ENCODE peak calls at places on chromosomes 1 and 21, in nine cellular contexts. One of them, this sample, is unnamed.

GRCh38 chr1:90175490-90176157 is 180.7 kb downstream of the ZNF326 start:
- DNase-seq in dorsolateral prefrontal cortex: no peak
- DNase-seq in stomach: no peak
- DNase-seq in body of pancreas: peak
- DNase-seq in PC-9: peak
- DNase-seq in foreskin fibroblast: no peak
- DNase-seq in AG04450: no peak
- DNase-seq in heart right ventricle: no peak
- DNase-seq in transverse colon: no peak
- DNase-seq in this sample: no peak

GRCh38 chr1:205748398-205749093 is 1.4 kb downstream of the NUCKS1 start:
- DNase-seq in heart right ventricle: peak
- DNase-seq in AG04450: peak
- DNase-seq in foreskin fibroblast: peak
- DNase-seq in PC-9: peak
- DNase-seq in stomach: no peak
- DNase-seq in body of pancreas: peak
- DNase-seq in dorsolateral prefrontal cortex: no peak
- DNase-seq in transverse colon: no peak
- DNase-seq in this sample: no peak

GRCh38 chr1:203569490-203570318 is 56.9 kb upstream of the ATP2B4 start:
- DNase-seq in dorsolateral prefrontal cortex: no peak
- DNase-seq in foreskin fibroblast: no peak
- DNase-seq in body of pancreas: no peak
- DNase-seq in PC-9: peak
- DNase-seq in AG04450: no peak
- DNase-seq in heart right ventricle: no peak
- DNase-seq in stomach: no peak
- DNase-seq in transverse colon: no peak
- DNase-seq in this sample: no peak

GRCh38 chr1:220219136-220219442 is 53.2 kb downstream of the RAB3GAP2 start:
- DNase-seq in PC-9: no peak
- DNase-seq in body of pancreas: no peak
- DNase-seq in stomach: no peak
- DNase-seq in transverse colon: no peak
- DNase-seq in heart right ventricle: no peak
- DNase-seq in dorsolateral prefrontal cortex: no peak
- DNase-seq in foreskin fibroblast: no peak
- DNase-seq in AG04450: no peak
- DNase-seq in this sample: no peak

GRCh38 chr1:193085263-193085662 is 20.0 kb downstream of the GLRX2 start:
- DNase-seq in transverse colon: no peak
- DNase-seq in foreskin fibroblast: no peak
- DNase-seq in PC-9: no peak
- DNase-seq in stomach: no peak
- DNase-seq in body of pancreas: no peak
- DNase-seq in AG04450: no peak
- DNase-seq in heart right ventricle: no peak
- DNase-seq in dorsolateral prefrontal cortex: no peak
- DNase-seq in this sample: no peak

GRCh38 chr21:16534408-16535099 is 804.8 kb downstream of the USP25 start:
- DNase-seq in transverse colon: peak
- DNase-seq in stomach: peak
- DNase-seq in body of pancreas: peak
- DNase-seq in foreskin fibroblast: peak
- DNase-seq in AG04450: no peak
- DNase-seq in PC-9: no peak
- DNase-seq in heart right ventricle: peak
- DNase-seq in dorsolateral prefrontal cortex: peak
- DNase-seq in this sample: no peak

GRCh38 chr1:106986603-106987002 is 69.9 kb upstream of the PRMT6 start:
- DNase-seq in dorsolateral prefrontal cortex: no peak
- DNase-seq in foreskin fibroblast: no peak
- DNase-seq in stomach: no peak
- DNase-seq in heart right ventricle: no peak
- DNase-seq in PC-9: no peak
- DNase-seq in transverse colon: no peak
- DNase-seq in AG04450: no peak
- DNase-seq in body of pancreas: no peak
- DNase-seq in this sample: peak

GRCh38 chr21:45781741-45782140 is 138.2 kb downstream of the PCBP3 start:
- DNase-seq in dorsolateral prefrontal cortex: no peak
- DNase-seq in heart right ventricle: no peak
- DNase-seq in foreskin fibroblast: no peak
- DNase-seq in transverse colon: no peak
- DNase-seq in AG04450: no peak
- DNase-seq in body of pancreas: no peak
- DNase-seq in stomach: no peak
- DNase-seq in PC-9: no peak
- DNase-seq in this sample: no peak

GRCh38 chr1:236699366-236699765 is 13.1 kb downstream of the ACTN2 start:
- DNase-seq in heart right ventricle: no peak
- DNase-seq in AG04450: no peak
- DNase-seq in body of pancreas: no peak
- DNase-seq in PC-9: no peak
- DNase-seq in foreskin fibroblast: no peak
- DNase-seq in transverse colon: no peak
- DNase-seq in dorsolateral prefrontal cortex: no peak
- DNase-seq in stomach: no peak
- DNase-seq in this sample: no peak

GRCh38 chr1:22273686-22274681 is 131.1 kb upstream of the WNT4 start:
- DNase-seq in PC-9: peak
- DNase-seq in dorsolateral prefrontal cortex: no peak
- DNase-seq in transverse colon: no peak
- DNase-seq in stomach: no peak
- DNase-seq in body of pancreas: no peak
- DNase-seq in AG04450: no peak
- DNase-seq in heart right ventricle: no peak
- DNase-seq in foreskin fibroblast: no peak
- DNase-seq in this sample: no peak

GRCh38 chr1:220742520-220742919 is 5.6 kb upstream of the MTARC2 start:
- DNase-seq in AG04450: no peak
- DNase-seq in stomach: no peak
- DNase-seq in body of pancreas: no peak
- DNase-seq in transverse colon: no peak
- DNase-seq in foreskin fibroblast: no peak
- DNase-seq in PC-9: no peak
- DNase-seq in heart right ventricle: no peak
- DNase-seq in dorsolateral prefrontal cortex: no peak
- DNase-seq in this sample: no peak

GRCh38 chr1:204410764-204411450 is 710 bp downstream of the PPP1R15B start:
- DNase-seq in PC-9: no peak
- DNase-seq in body of pancreas: peak
- DNase-seq in stomach: peak
- DNase-seq in heart right ventricle: peak
- DNase-seq in AG04450: no peak
- DNase-seq in transverse colon: peak
- DNase-seq in foreskin fibroblast: peak
- DNase-seq in dorsolateral prefrontal cortex: peak
- DNase-seq in this sample: peak

GRCh38 chr21:32207096-32207716 is 71.6 kb downstream of the MIS18A start:
- DNase-seq in stomach: no peak
- DNase-seq in transverse colon: no peak
- DNase-seq in AG04450: no peak
- DNase-seq in body of pancreas: peak
- DNase-seq in heart right ventricle: no peak
- DNase-seq in foreskin fibroblast: no peak
- DNase-seq in dorsolateral prefrontal cortex: no peak
- DNase-seq in PC-9: no peak
- DNase-seq in this sample: no peak

GRCh38 chr1:12196641-12197482 is 30.1 kb downstream of the TNFRSF1B start:
- DNase-seq in transverse colon: peak
- DNase-seq in body of pancreas: no peak
- DNase-seq in PC-9: no peak
- DNase-seq in heart right ventricle: peak
- DNase-seq in stomach: no peak
- DNase-seq in AG04450: no peak
- DNase-seq in foreskin fibroblast: no peak
- DNase-seq in dorsolateral prefrontal cortex: no peak
- DNase-seq in this sample: peak

GRCh38 chr21:41947596-41948403 is 6.0 kb downstream of the C2CD2 start:
- DNase-seq in body of pancreas: no peak
- DNase-seq in heart right ventricle: no peak
- DNase-seq in dorsolateral prefrontal cortex: peak
- DNase-seq in stomach: no peak
- DNase-seq in foreskin fibroblast: peak
- DNase-seq in PC-9: no peak
- DNase-seq in AG04450: no peak
- DNase-seq in transverse colon: no peak
- DNase-seq in this sample: no peak

GRCh38 chr1:33342041-33342723 is 21.3 kb upstream of the A3GALT2 start:
- DNase-seq in PC-9: peak
- DNase-seq in dorsolateral prefrontal cortex: peak
- DNase-seq in stomach: peak
- DNase-seq in heart right ventricle: peak
- DNase-seq in body of pancreas: peak
- DNase-seq in foreskin fibroblast: peak
- DNase-seq in transverse colon: peak
- DNase-seq in AG04450: peak
- DNase-seq in this sample: peak

GRCh38 chr1:204562075-204562990 is 46.1 kb downstream of the MDM4 start:
- DNase-seq in stomach: no peak
- DNase-seq in body of pancreas: no peak
- DNase-seq in PC-9: no peak
- DNase-seq in foreskin fibroblast: no peak
- DNase-seq in AG04450: no peak
- DNase-seq in transverse colon: no peak
- DNase-seq in dorsolateral prefrontal cortex: no peak
- DNase-seq in heart right ventricle: no peak
- DNase-seq in this sample: no peak

DNA sequence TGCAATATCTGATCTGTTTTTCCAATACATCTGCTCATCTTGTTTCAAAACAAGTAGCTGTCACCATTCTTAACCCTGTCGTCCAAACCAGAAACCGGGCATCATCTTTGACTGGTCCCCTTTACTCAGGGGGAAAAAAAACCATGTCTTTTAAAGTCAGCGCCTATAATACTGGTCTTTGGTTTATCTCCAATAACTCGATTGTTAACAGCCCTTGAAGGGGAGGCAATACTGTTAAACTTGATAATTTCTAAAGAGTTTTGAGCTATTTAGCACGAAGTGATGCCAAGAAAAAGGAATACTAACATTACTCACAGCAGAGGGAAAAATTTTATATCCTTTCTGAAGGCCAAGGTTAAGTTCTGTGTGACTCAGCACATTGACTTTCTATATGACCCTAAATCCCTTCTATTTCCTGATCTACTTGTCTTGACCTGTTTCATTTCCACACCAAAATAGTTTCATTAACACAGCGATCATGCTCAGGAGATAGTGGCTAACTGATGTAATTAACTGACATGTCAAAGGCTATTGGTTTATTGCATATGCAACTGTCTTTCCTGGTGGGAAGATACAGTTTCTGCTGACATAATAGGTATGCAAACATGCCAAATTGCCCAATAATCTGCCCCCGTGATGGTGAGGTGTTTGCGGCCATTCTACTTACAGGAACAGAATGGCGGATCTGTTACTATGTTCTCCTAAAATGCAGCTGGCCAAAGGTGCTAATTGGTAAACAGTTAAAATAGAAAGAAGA is 59.1 kb downstream of the NFIA start:
- DNase-seq in dorsolateral prefrontal cortex: no peak
- DNase-seq in foreskin fibroblast: peak
- DNase-seq in stomach: no peak
- DNase-seq in transverse colon: no peak
- DNase-seq in body of pancreas: no peak
- DNase-seq in heart right ventricle: no peak
- DNase-seq in AG04450: no peak
- DNase-seq in PC-9: peak
- DNase-seq in this sample: no peak
- H3K4me3 ChIP-seq in dorsolateral prefrontal cortex: no peak
- H3K4me3 ChIP-seq in foreskin fibroblast: no peak
- H3K4me3 ChIP-seq in stomach: no peak
- H3K4me3 ChIP-seq in transverse colon: no peak
- H3K4me3 ChIP-seq in body of pancreas: no peak
- H3K4me3 ChIP-seq in heart right ventricle: no peak
- H3K4me3 ChIP-seq in AG04450: no peak
- H3K4me3 ChIP-seq in PC-9: peak
- H3K4me3 ChIP-seq in this sample: no peak

GRCh38 chr1:84715620-84716019 is 25.4 kb upstream of the SSX2IP start:
- DNase-seq in PC-9: no peak
- DNase-seq in transverse colon: no peak
- DNase-seq in stomach: no peak
- DNase-seq in dorsolateral prefrontal cortex: no peak
- DNase-seq in foreskin fibroblast: no peak
- DNase-seq in body of pancreas: no peak
- DNase-seq in AG04450: no peak
- DNase-seq in heart right ventricle: no peak
- DNase-seq in this sample: no peak
- H3K4me3 ChIP-seq in PC-9: no peak
- H3K4me3 ChIP-seq in transverse colon: no peak
- H3K4me3 ChIP-seq in stomach: no peak
- H3K4me3 ChIP-seq in dorsolateral prefrontal cortex: no peak
- H3K4me3 ChIP-seq in foreskin fibroblast: no peak
- H3K4me3 ChIP-seq in body of pancreas: no peak
- H3K4me3 ChIP-seq in AG04450: no peak
- H3K4me3 ChIP-seq in heart right ventricle: no peak
- H3K4me3 ChIP-seq in this sample: no peak

GRCh38 chr1:8397511-8397910 is 79.6 kb downstream of the SLC45A1 start:
- DNase-seq in AG04450: no peak
- DNase-seq in dorsolateral prefrontal cortex: no peak
- DNase-seq in heart right ventricle: no peak
- DNase-seq in transverse colon: no peak
- DNase-seq in foreskin fibroblast: peak
- DNase-seq in PC-9: peak
- DNase-seq in stomach: no peak
- DNase-seq in body of pancreas: no peak
- DNase-seq in this sample: no peak
- H3K4me3 ChIP-seq in AG04450: no peak
- H3K4me3 ChIP-seq in dorsolateral prefrontal cortex: no peak
- H3K4me3 ChIP-seq in heart right ventricle: no peak
- H3K4me3 ChIP-seq in transverse colon: no peak
- H3K4me3 ChIP-seq in foreskin fibroblast: no peak
- H3K4me3 ChIP-seq in PC-9: no peak
- H3K4me3 ChIP-seq in stomach: no peak
- H3K4me3 ChIP-seq in body of pancreas: no peak
- H3K4me3 ChIP-seq in this sample: no peak

DNA sequence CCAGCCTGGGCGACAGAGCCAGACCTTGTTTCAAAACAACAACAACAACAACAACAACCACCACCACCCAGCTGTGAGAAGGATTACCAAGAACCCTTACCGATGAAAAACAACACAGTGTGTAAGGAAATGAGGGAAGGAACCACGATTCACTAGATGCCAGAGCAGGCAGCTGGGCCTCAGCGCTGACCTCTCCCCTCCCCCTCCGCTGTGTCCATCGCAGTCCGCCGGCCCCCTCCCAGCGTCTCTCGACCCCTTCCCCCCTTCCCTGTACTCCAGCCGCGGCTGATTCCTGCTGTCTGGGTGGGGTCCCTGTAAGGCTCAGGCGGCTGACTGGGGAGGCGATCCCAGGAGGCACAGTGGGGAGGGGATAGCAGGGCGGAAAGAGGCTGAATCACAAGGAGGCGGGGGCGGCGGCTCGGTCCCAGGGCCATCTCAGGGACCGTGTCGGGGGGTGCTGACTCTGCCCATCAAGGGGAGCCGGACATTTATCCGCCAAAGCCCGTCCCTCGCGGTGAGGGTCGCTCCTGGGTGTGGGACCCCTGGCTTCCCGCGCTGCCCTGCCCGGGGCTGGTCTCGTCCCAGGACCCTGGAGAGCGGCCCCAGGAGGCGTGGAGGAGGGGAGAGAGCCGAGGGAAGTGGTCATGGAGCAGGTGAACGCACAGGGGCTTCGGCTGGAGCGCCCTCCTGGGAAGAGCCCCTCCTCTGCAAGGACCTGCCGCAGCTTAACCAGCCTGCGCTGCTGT is 241.9 kb downstream of the PTPRU start:
- DNase-seq in dorsolateral prefrontal cortex: no peak
- DNase-seq in foreskin fibroblast: no peak
- DNase-seq in transverse colon: no peak
- DNase-seq in body of pancreas: no peak
- DNase-seq in heart right ventricle: no peak
- DNase-seq in stomach: peak
- DNase-seq in AG04450: no peak
- DNase-seq in PC-9: no peak
- DNase-seq in this sample: peak
- H3K4me3 ChIP-seq in dorsolateral prefrontal cortex: no peak
- H3K4me3 ChIP-seq in foreskin fibroblast: no peak
- H3K4me3 ChIP-seq in transverse colon: no peak
- H3K4me3 ChIP-seq in body of pancreas: no peak
- H3K4me3 ChIP-seq in heart right ventricle: no peak
- H3K4me3 ChIP-seq in stomach: no peak
- H3K4me3 ChIP-seq in AG04450: no peak
- H3K4me3 ChIP-seq in PC-9: no peak
- H3K4me3 ChIP-seq in this sample: peak